ENCODE peak calls at places on chromosome 15, in four cellular contexts. Y is Ammon's horn, X is non-pigmented ciliary epithelial cell, F is mesenchymal stem cell. O is an unnamed sample.

GRCh38 chr15:84699538-84700191 is 16.3 kb downstream of the SEC11A start:
- DNase-seq in X (no peak), F (peak; percentile 25), Y (no peak), O (no peak)

GRCh38 chr15:91068436-91068835 is 31.6 kb upstream of the SV2B start:
- DNase-seq in X (no peak), F (no peak), Y (no peak), O (no peak)

GRCh38 chr15:89088605-89089315 is 504 bp downstream of the ABHD2 start:
- DNase-seq in X (no peak), F (peak; percentile 51), Y (no peak), O (peak; percentile 21)

GRCh38 chr15:53693729-53694533 is 65.5 kb downstream of the WDR72 start:
- DNase-seq in F (no peak), X (no peak), Y (peak; percentile 15), O (no peak)

GRCh38 chr15:59255647-59256380 is 49.2 kb downstream of the LDHAL6B start:
- DNase-seq in X (peak; percentile 48), F (no peak), Y (no peak), O (no peak)

GRCh38 chr15:57605491-57605890 is 13.8 kb downstream of the MYZAP start:
- DNase-seq in X (no peak), Y (no peak), F (no peak), O (no peak)

GRCh38 chr15:65056868-65057548 is 10.8 kb downstream of the RASL12 start:
- DNase-seq in Y (no peak), F (peak; percentile 37), X (no peak), O (no peak)

GRCh38 chr15:82768414-82769081 is 37.3 kb downstream of the FSD2 start:
- DNase-seq in F (no peak), Y (no peak), X (no peak), O (no peak)

GRCh38 chr15:83854314-83854713 is 200.4 kb downstream of the ADAMTSL3 start:
- DNase-seq in F (no peak), Y (no peak), X (no peak), O (no peak)

GRCh38 chr15:56244237-56244810 is 645 bp upstream of the RFX7 start:
- DNase-seq in Y (peak; percentile 84), X (peak; percentile 42), F (peak; percentile 77), O (peak; percentile 65)

GRCh38 chr15:68415501-68416157 is 16.3 kb downstream of the ITGA11 start:
- DNase-seq in F (no peak), Y (no peak), X (no peak), O (no peak)

GRCh38 chr15:62444104-62445027 is 279.3 kb upstream of the C2CD4B start:
- DNase-seq in X (peak; percentile 81), Y (peak; percentile 16), F (peak; percentile 87), O (no peak)

GRCh38 chr15:39013262-39013661 is 448.6 kb upstream of the RASGRP1 start:
- DNase-seq in X (no peak), F (no peak), Y (no peak), O (no peak)

GRCh38 chr15:78438595-78439285 is 724 bp downstream of the IREB2 start:
- DNase-seq in F (peak; percentile 72), Y (no peak), X (no peak), O (peak; percentile 59)